ENCODE peak calls at places on chromosomes 4 and X, in ten cellular contexts. G is astrocyte of the spinal cord, F is NCI-H524, Y is NCI-H1092, O is LHCN-M2, J is SK-N-SH, A is glomerular endothelial cell, K is amygdala, L is adipocyte, C is right cardiac atrium. H is an unnamed sample.
A peak's percentile ranks its signal among the peaks of the same experiment; 100 is the strongest.

GRCh38 chr4:163332526-163333405 is at the start of gene NPY1R:
- DNase-seq in K (peak; percentile 55), L (peak; percentile 86), G (peak; percentile 83), C (peak; percentile 69), J (peak; percentile 78), Y (peak; percentile 32), A (peak; percentile 51), O (peak; percentile 82), F (peak; percentile 57), H (peak; percentile 66)

GRCh38 chr4:98284640-98285046 is 23.5 kb downstream of the RAP1GDS1 start:
- DNase-seq in G (no peak), C (no peak), L (no peak), F (peak; percentile 19), A (no peak), O (peak; percentile 44), K (no peak), J (no peak), Y (no peak), H (no peak)

GRCh38 chr4:113031212-113031611 is 18.2 kb upstream of the ANK2 start:
- DNase-seq in C (no peak), F (peak; percentile 22), K (no peak), L (no peak), O (no peak), Y (no peak), G (no peak), J (no peak), A (no peak), H (no peak)

GRCh38 chr4:161252520-161253141 is 911.2 kb downstream of the FSTL5 start:
- DNase-seq in F (peak; percentile 39), K (no peak), J (no peak), Y (peak; percentile 15), O (peak; percentile 42), L (peak; percentile 63), C (no peak), G (peak; percentile 29), A (peak; percentile 25), H (no peak)

GRCh38 chr4:10983274-10983673 is 298.7 kb upstream of the CLNK start:
- DNase-seq in L (no peak), G (no peak), Y (no peak), A (no peak), K (no peak), O (peak; percentile 5), J (no peak), F (peak; percentile 21), C (no peak), H (no peak)

GRCh38 chr4:101888472-101888871 is 97.9 kb downstream of the BANK1 start:
- DNase-seq in C (no peak), Y (no peak), F (no peak), O (no peak), K (no peak), G (no peak), A (no peak), L (no peak), J (no peak), H (no peak)

GRCh38 chr4:123349401-123350190 is 47.0 kb upstream of the SPRY1 start:
- DNase-seq in L (no peak), A (no peak), C (no peak), Y (no peak), O (no peak), F (no peak), J (no peak), G (no peak), K (no peak), H (no peak)

GRCh38 chr4:145083891-145084640 is 13.9 kb downstream of the ANAPC10 start:
- DNase-seq in C (no peak), Y (no peak), G (peak; percentile 64), A (no peak), O (no peak), K (no peak), J (no peak), F (no peak), L (no peak), H (no peak)

GRCh38 chrX:110066488-110067225 is 63.7 kb downstream of the TMEM164 start:
- DNase-seq in C (no peak), J (no peak), L (no peak), F (peak; percentile 3), K (no peak), G (no peak), Y (no peak), A (no peak), O (no peak), H (no peak)

GRCh38 chrX:136200466-136200865 is 50.7 kb downstream of the MAP7D3 start:
- DNase-seq in J (no peak), G (peak; percentile 44), Y (no peak), C (no peak), F (peak; percentile 20), L (peak; percentile 55), K (no peak), A (no peak), O (peak; percentile 50), H (no peak)